ENCODE peak calls at places on chromosomes 5 and 9, in seven cellular contexts. J is cardiac muscle cell; S is CD4-positive, alpha-beta T cell; O is adrenal gland; M is AG04449; N is HepG2; B is MCF 10A. R is an unnamed sample.

GRCh38 chr5:83914662-83915418 is 194.2 kb upstream of the HAPLN1 start:
- DNase-seq in B (no peak), J (no peak), M (no peak), N (no peak), S (no peak), O (no peak), R (no peak)

GRCh38 chr9:127244609-127245601 is 19.7 kb upstream of the GARNL3 start:
- DNase-seq in O (peak; percentile 99), S (peak; percentile 95), M (peak; percentile 57), N (peak; percentile 41), B (peak; percentile 96), J (peak; percentile 99), R (peak; percentile 85)

GRCh38 chr9:92029553-92029952 is 79.5 kb upstream of the ROR2 start:
- DNase-seq in J (no peak), S (no peak), B (no peak), O (no peak), M (no peak), N (no peak), R (no peak)

GRCh38 chr9:84404095-84404686 is 63.6 kb upstream of the SLC28A3 start:
- DNase-seq in O (no peak), J (peak; percentile 27), B (peak; percentile 17), S (no peak), M (no peak), N (peak; percentile 5), R (no peak)

GRCh38 chr5:108661590-108662219 is 86.0 kb upstream of the FER start:
- DNase-seq in B (peak; percentile 67), M (no peak), S (no peak), J (no peak), O (no peak), N (peak; percentile 33), R (no peak)

GRCh38 chr9:92633879-92634278 is 36.1 kb downstream of the IPPK start:
- DNase-seq in M (no peak), O (peak; percentile 52), B (no peak), N (no peak), J (no peak), S (peak; percentile 20), R (no peak)

GRCh38 chr9:37575511-37575914 is 667 bp downstream of the FBXO10 start:
- DNase-seq in J (peak; percentile 50), M (no peak), S (no peak), O (no peak), B (no peak), N (no peak), R (no peak)

GRCh38 chr9:124208571-124208970 is 49.2 kb upstream of the NEK6 start:
- DNase-seq in B (no peak), M (no peak), O (no peak), S (no peak), J (no peak), N (no peak), R (no peak)

GRCh38 chr9:84755375-84755774 is 85.8 kb downstream of the NTRK2 start:
- DNase-seq in J (no peak), S (no peak), B (no peak), O (no peak), M (no peak), N (no peak), R (no peak)

GRCh38 chr9:108477538-108478006 is 378.2 kb downstream of the ACTL7B start:
- DNase-seq in O (no peak), B (peak; percentile 87), S (no peak), J (no peak), N (peak; percentile 32), M (peak; percentile 45), R (no peak)

GRCh38 chr9:128288273-128289004 is 12.4 kb downstream of the SWI5 start:
- DNase-seq in B (no peak), O (no peak), N (no peak), J (no peak), S (no peak), M (no peak), R (no peak)

GRCh38 chr5:34858798-34859197 is 19.8 kb downstream of the TTC23L start:
- DNase-seq in O (no peak), N (no peak), B (peak; percentile 4), M (no peak), J (no peak), S (no peak), R (no peak)

GRCh38 chr9:86859056-86859455 is 88.2 kb downstream of the GAS1 start:
- DNase-seq in B (peak; percentile 50), S (no peak), O (no peak), N (no peak), M (no peak), J (no peak), R (no peak)

GRCh38 chr5:75072066-75072465 is 19.7 kb upstream of the GCNT4 start:
- DNase-seq in N (no peak), B (no peak), O (no peak), S (no peak), J (no peak), M (no peak), R (no peak)

GRCh38 chr5:69149676-69150010 is 17.3 kb upstream of the CCNB1 start:
- DNase-seq in N (no peak), S (no peak), M (no peak), B (no peak), J (no peak), O (no peak), R (no peak)

GRCh38 chr5:52455920-52456319 is 331.8 kb upstream of the ITGA1 start:
- DNase-seq in J (no peak), N (no peak), M (no peak), B (no peak), S (no peak), O (no peak), R (no peak)

GRCh38 chr5:58452566-58453258 is 7.2 kb downstream of the PLK2 start:
- DNase-seq in J (no peak), B (no peak), N (no peak), S (no peak), O (no peak), M (no peak), R (no peak)

GRCh38 chr5:63963926-63964325 is 1.7 kb upstream of the HTR1A start:
- DNase-seq in N (no peak), O (no peak), M (no peak), S (no peak), B (peak; percentile 45), J (no peak), R (no peak)

GRCh38 chr5:90161399-90161798 is 248.2 kb downstream of the CETN3 start:
- DNase-seq in S (no peak), J (peak; percentile 78), B (peak; percentile 59), M (no peak), O (peak; percentile 79), N (peak; percentile 18), R (no peak)

GRCh38 chr5:26700759-26701384 is 337.5 kb downstream of the CDH9 start:
- DNase-seq in N (peak; percentile 45), M (no peak), O (peak; percentile 54), B (peak; percentile 75), J (peak; percentile 52), S (no peak), R (no peak)
- TF ChIP-seq CTCF in N (peak; percentile 52), M (no peak), O (peak; percentile 30), B (peak; percentile 61), J (no peak), S (no peak), R (no peak)

GRCh38 chr5:2507611-2508010 is 243.9 kb downstream of the IRX2 start:
- DNase-seq in N (no peak), B (peak; percentile 1), J (no peak), O (no peak), M (no peak), S (no peak), R (no peak)

GRCh38 chr5:2509527-2509926 is 241.9 kb downstream of the IRX2 start:
- DNase-seq in S (no peak), O (no peak), N (no peak), J (no peak), M (no peak), B (no peak), R (no peak)

GRCh38 chr5:2506603-2507002 is 244.9 kb downstream of the IRX2 start:
- DNase-seq in O (no peak), S (no peak), J (no peak), N (no peak), B (no peak), M (no peak), R (no peak)

GRCh38 chr5:2508514-2508913 is 243.0 kb downstream of the IRX2 start:
- DNase-seq in M (no peak), J (no peak), B (no peak), S (no peak), O (no peak), N (no peak), R (no peak)

DNA sequence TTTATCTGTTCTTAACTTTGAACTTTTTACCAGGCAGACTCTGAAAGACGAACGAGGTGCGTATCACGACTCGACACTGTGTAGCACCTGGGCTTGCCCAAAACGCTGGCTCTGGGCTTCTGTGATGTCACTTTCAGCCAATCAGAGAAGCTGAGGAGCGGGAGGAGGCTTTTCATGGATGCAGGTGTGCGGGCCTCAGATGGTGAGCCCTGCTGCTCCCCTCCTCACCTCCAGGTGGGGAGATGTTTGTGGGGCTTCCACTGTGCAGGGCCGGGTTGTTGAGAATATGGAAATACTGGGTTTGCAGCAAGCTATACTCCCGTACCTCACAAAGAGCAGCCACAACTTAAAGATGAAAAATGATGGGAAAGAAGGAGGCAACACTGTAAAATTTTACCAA is 246.3 kb downstream of the IRX2 start:
- DNase-seq in O (no peak), N (no peak), M (no peak), B (no peak), J (no peak), S (no peak), R (no peak)
- TF ChIP-seq CTCF in O (no peak), N (no peak), M (no peak), B (no peak), J (no peak), S (no peak), R (no peak)

GRCh38 chr5:15806613-15807012 is 306.6 kb downstream of the FBXL7 start:
- DNase-seq in M (no peak), B (no peak), J (no peak), N (no peak), S (no peak), O (no peak), R (no peak)

GRCh38 chr5:15808577-15808976 is 308.6 kb downstream of the FBXL7 start:
- DNase-seq in B (no peak), O (no peak), N (no peak), S (no peak), J (peak; percentile 26), M (no peak), R (no peak)

GRCh38 chr5:15807248-15807647 is 307.3 kb downstream of the FBXL7 start:
- DNase-seq in B (no peak), M (no peak), J (no peak), O (no peak), S (no peak), N (no peak), R (no peak)

GRCh38 chr5:15803280-15803679 is 303.3 kb downstream of the FBXL7 start:
- DNase-seq in B (no peak), M (no peak), S (no peak), O (no peak), J (no peak), N (no peak), R (no peak)

DNA sequence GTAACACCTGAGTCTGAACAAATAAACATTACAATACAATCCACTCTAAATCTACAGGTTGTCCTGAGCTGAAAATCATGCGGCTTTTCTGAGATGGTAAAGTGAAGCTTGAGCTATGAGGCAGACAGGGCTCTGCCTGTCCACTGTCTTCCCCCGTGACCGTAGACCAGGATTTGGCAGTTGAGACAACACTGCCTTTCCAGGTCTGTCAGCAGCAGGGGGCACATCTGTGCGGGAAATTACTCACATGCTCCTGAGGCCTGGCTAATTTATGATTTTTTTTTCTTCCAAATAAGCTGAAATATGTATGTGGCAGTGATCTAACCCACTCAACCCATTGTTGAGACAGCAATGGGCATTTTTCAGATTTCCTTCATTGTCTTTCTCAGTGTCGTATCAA is 307.9 kb downstream of the FBXL7 start:
- DNase-seq in S (no peak), N (no peak), B (peak; percentile 10), M (no peak), J (peak; percentile 32), O (no peak), R (no peak)
- TF ChIP-seq CTCF in S (no peak), N (no peak), B (no peak), M (peak; percentile 15), J (peak; percentile 26), O (no peak), R (no peak)

GRCh38 chr5:2502970-2503594 is 248.4 kb downstream of the IRX2 start:
- DNase-seq in M (no peak), J (no peak), B (no peak), N (no peak), O (no peak), S (no peak), R (no peak)
- TF ChIP-seq CTCF in M (no peak), J (no peak), B (no peak), N (no peak), O (no peak), S (no peak), R (no peak)

R was measured in omental fat pad.